ENCODE peak calls at places on chromosomes 2 and 18, in five cellular contexts. V is ovary; O is CD4-positive, alpha-beta T cell; G is GM23338; R is psoas muscle. A is an unnamed sample.
A peak's percentile ranks its signal among the peaks of the same experiment; 100 is the strongest.

GRCh38 chr2:12719400-12720104 is 2.8 kb downstream of the TRIB2 start:
- DNase-seq in V (no peak), O (no peak), G (no peak), R (no peak), A (no peak)

GRCh38 chr2:98867539-98868309 is 68.3 kb downstream of the CRACDL start:
- DNase-seq in V (no peak), O (no peak), G (no peak), R (no peak), A (no peak)

GRCh38 chr2:105675841-105676240 is 68.9 kb upstream of the NCK2 start:
- DNase-seq in V (no peak), O (no peak), G (no peak), R (no peak), A (no peak)

GRCh38 chr2:221716434-221717303 is 144.6 kb upstream of the EPHA4 start:
- DNase-seq in V (no peak), O (no peak), G (no peak), R (no peak), A (no peak)

GRCh38 chr2:238024986-238025385 is 35.8 kb upstream of the SCLY start:
- DNase-seq in V (no peak), O (no peak), G (no peak), R (no peak), A (no peak)

GRCh38 chr2:190344275-190344827 is 962 bp downstream of the INPP1 start:
- DNase-seq in V (peak; percentile 27), O (no peak), G (peak; percentile 55), R (peak; percentile 69), A (peak; percentile 68)

GRCh38 chr2:10242998-10243925 is 59.4 kb upstream of the HPCAL1 start:
- DNase-seq in V (no peak), O (no peak), G (no peak), R (peak; percentile 42), A (peak; percentile 6)

GRCh38 chr2:42197792-42198191 is 28.6 kb downstream of the EML4 start:
- DNase-seq in V (no peak), O (no peak), G (no peak), R (no peak), A (no peak)

GRCh38 chr2:226114436-226114835 is 685.2 kb downstream of the IRS1 start:
- DNase-seq in V (no peak), O (no peak), G (no peak), R (no peak), A (no peak)

GRCh38 chr2:221235941-221236340 is 336.2 kb downstream of the EPHA4 start:
- DNase-seq in V (no peak), O (no peak), G (no peak), R (no peak), A (no peak)

GRCh38 chr2:71548589-71549485 is 95.5 kb downstream of the DYSF start:
- DNase-seq in V (peak; percentile 55), O (peak; percentile 53), G (peak; percentile 88), R (peak; percentile 88), A (peak; percentile 73)

GRCh38 chr2:135743860-135744259 is 2.2 kb downstream of the UBXN4 start:
- DNase-seq in V (no peak), O (no peak), G (no peak), R (no peak), A (no peak)

GRCh38 chr18:67776929-67777328 is 260.4 kb upstream of the DSEL start:
- DNase-seq in V (no peak), O (no peak), G (no peak), R (no peak), A (no peak)

GRCh38 chr2:198973181-198973580 is 484.6 kb downstream of the SATB2 start:
- DNase-seq in V (no peak), O (no peak), G (no peak), R (no peak), A (no peak)

GRCh38 chr2:69493268-69493667 is 56.0 kb upstream of the NFU1 start:
- DNase-seq in V (no peak), O (no peak), G (peak; percentile 30), R (no peak), A (no peak)

GRCh38 chr2:106975641-106976040 is 89.7 kb upstream of the ST6GAL2 start:
- DNase-seq in V (no peak), O (no peak), G (no peak), R (no peak), A (no peak)

GRCh38 chr2:458431-458827 is 170.5 kb upstream of the ALKAL2 start:
- DNase-seq in V (no peak), O (no peak), G (peak; percentile 28), R (no peak), A (no peak)

GRCh38 chr2:166361351-166362153 is 14.2 kb downstream of the SCN9A start:
- DNase-seq in V (no peak), O (no peak), G (peak; percentile 47), R (no peak), A (no peak)

GRCh38 chr2:75481041-75481836 is 79.5 kb downstream of the EVA1A start:
- DNase-seq in V (no peak), O (no peak), G (peak; percentile 37), R (no peak), A (no peak)

GRCh38 chr2:133421516-133422324 is 146.5 kb downstream of the NCKAP5 start:
- DNase-seq in V (no peak), O (no peak), G (peak; percentile 12), R (no peak), A (no peak)

GRCh38 chr2:1618191-1618961 is 125.9 kb downstream of the PXDN start:
- DNase-seq in V (no peak), O (no peak), G (no peak), R (no peak), A (no peak)

GRCh38 chr2:19916385-19916784 is 14.6 kb upstream of the TTC32 start:
- DNase-seq in V (no peak), O (no peak), G (peak; percentile 21), R (no peak), A (no peak)

GRCh38 chr2:173401716-173402326 is 47.1 kb downstream of the CDCA7 start:
- DNase-seq in V (no peak), O (no peak), G (peak; percentile 46), R (no peak), A (no peak)

GRCh38 chr2:171553858-171554257 is 31.6 kb downstream of the CYBRD1 start:
- DNase-seq in V (peak; percentile 50), O (no peak), G (peak; percentile 62), R (no peak), A (no peak)

GRCh38 chr18:37346048-37346447 is 219.6 kb downstream of the CELF4 start:
- DNase-seq in V (no peak), O (no peak), G (no peak), R (no peak), A (no peak)

GRCh38 chr18:79059456-79059855 is 9.7 kb upstream of the ATP9B start:
- DNase-seq in V (no peak), O (no peak), G (no peak), R (no peak), A (no peak)

GRCh38 chr2:85605406-85606115 is 3.1 kb upstream of the TMEM150A start:
- DNase-seq in V (no peak), O (no peak), G (no peak), R (no peak), A (no peak)

GRCh38 chr18:23690505-23691068 is 1.3 kb downstream of the LAMA3 start:
- DNase-seq in V (no peak), O (no peak), G (peak; percentile 53), R (no peak), A (no peak)

GRCh38 chr18:1559563-1559962 is 654.9 kb downstream of the ADCYAP1 start:
- DNase-seq in V (no peak), O (no peak), G (peak; percentile 10), R (no peak), A (no peak)

GRCh38 chr18:35653392-35653791 is 71.9 kb downstream of the GALNT1 start:
- DNase-seq in V (no peak), O (no peak), G (no peak), R (no peak), A (no peak)
- H3K27ac ChIP-seq in V (no peak overlapping the region), O (no peak overlapping the region), G (no peak overlapping the region), R (no peak overlapping the region), A (no peak overlapping the region)

GRCh38 chr18:61570070-61570469 is 236.8 kb downstream of the CDH20 start:
- DNase-seq in V (no peak), O (no peak), G (no peak), R (no peak), A (no peak)
- H3K27ac ChIP-seq in V (no peak overlapping the region), O (no peak overlapping the region), G (no peak overlapping the region), R (no peak overlapping the region), A (peak overlapping the region; percentile 55)

GRCh38 chr2:48251437-48252148 is 278.4 kb upstream of the STON1 start:
- DNase-seq in V (no peak), O (no peak), G (no peak), R (no peak), A (no peak)

GRCh38 chr2:48250943-48251342 is 279.0 kb upstream of the STON1 start:
- DNase-seq in V (no peak), O (no peak), G (no peak), R (no peak), A (peak; percentile 14)

GRCh38 chr2:48250474-48250844 is 279.5 kb upstream of the STON1 start:
- DNase-seq in V (no peak), O (no peak), G (no peak), R (no peak), A (no peak)

GRCh38 chr2:48254839-48255238 is 275.1 kb upstream of the STON1 start:
- DNase-seq in V (no peak), O (no peak), G (no peak), R (no peak), A (no peak)

DNA sequence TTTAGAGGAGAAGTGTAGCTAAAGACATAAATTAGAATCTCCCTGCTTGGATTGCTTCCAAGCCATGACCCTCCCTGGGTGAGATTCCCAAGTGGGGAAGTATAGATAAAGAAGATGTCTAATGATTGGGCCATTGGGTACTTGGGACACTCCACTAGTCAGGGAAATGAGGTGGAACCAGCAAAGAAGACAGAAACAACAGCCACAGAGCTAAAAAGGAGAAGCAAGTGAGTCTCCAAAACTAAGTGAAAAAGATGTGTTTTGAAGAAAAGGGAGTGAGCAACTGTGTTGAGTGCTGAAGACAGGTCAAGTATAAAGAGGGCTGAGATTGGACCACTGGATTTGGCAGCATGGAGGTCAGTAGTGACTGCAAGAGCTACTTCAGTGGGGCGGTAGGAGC is 276.7 kb upstream of the STON1 start:
- DNase-seq in V (no peak), O (no peak), G (no peak), R (no peak), A (no peak)
- H3K27ac ChIP-seq in V (no peak overlapping the region), O (no peak overlapping the region), G (no peak overlapping the region), R (no peak overlapping the region), A (no peak overlapping the region)

GRCh38 chr18:12308386-12309100 is 502 bp downstream of the TUBB6 start:
- DNase-seq in V (peak; percentile 89), O (no peak), G (peak; percentile 83), R (peak; percentile 91), A (peak; percentile 39)

GRCh38 chr18:12312936-12313335 is 4.9 kb downstream of the TUBB6 start:
- DNase-seq in V (no peak), O (no peak), G (no peak), R (no peak), A (no peak)

GRCh38 chr18:12309683-12310198 is 1.7 kb downstream of the TUBB6 start:
- DNase-seq in V (no peak), O (no peak), G (no peak), R (no peak), A (no peak)

GRCh38 chr18:12307871-12308385 is at the start of gene TUBB6:
- DNase-seq in V (peak; percentile 77), O (no peak), G (peak; percentile 78), R (peak; percentile 83), A (peak; percentile 24)

DNA sequence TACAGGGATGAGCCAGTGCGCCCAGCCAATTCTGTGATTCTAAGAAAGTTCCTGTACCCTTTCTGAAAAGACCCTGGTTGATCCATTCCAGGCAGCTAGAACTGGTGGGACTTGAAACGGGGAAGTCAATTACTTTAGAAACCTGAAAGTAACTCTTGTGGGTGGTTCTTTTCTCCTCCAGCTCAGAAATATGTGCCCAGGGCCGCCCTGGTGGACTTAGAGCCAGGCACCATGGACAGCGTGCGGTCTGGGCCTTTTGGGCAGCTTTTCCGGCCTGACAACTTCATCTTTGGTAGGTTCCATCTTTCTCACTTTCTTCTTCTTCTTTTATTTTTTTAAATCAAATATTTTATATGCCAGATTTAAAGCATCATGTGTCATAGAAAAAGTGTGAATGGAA is 2.7 kb downstream of the TUBB6 start:
- DNase-seq in V (no peak), O (no peak), G (no peak), R (peak; percentile 23), A (no peak)
- H3K27ac ChIP-seq in V (no peak overlapping the region), O (no peak overlapping the region), G (no peak overlapping the region), R (no peak overlapping the region), A (no peak overlapping the region)

A was measured in gastrocnemius medialis.